ENCODE peak calls at places on chromosomes 4 and X, in six cellular contexts. X is mesenchymal stem cell, F is T-helper 1 cell, K is posterior cingulate gyrus, P is retina, R is renal cortical epithelial cell. L is an unnamed sample.

GRCh38 chrX:9517062-9517461 is 52.2 kb downstream of the TBL1X start:
- DNase-seq in X (no peak), F (no peak), K (no peak), P (no peak), R (no peak), L (no peak)

GRCh38 chr4:81427605-81427922 is 44.1 kb downstream of the RASGEF1B start:
- DNase-seq in X (no peak), F (no peak), K (peak), P (peak), R (no peak), L (no peak)

GRCh38 chr4:26515936-26516335 is 25.7 kb upstream of the CCKAR start:
- DNase-seq in X (no peak), F (no peak), K (no peak), P (no peak), R (no peak), L (no peak)

GRCh38 chrX:108020631-108021030 is 24.2 kb upstream of the VSIG1 start:
- DNase-seq in X (no peak), F (no peak), K (no peak), P (no peak), R (peak), L (no peak)

GRCh38 chrX:133838761-133839676 is 146.4 kb downstream of the GPC3 start:
- DNase-seq in X (peak), F (peak), K (no peak), P (peak), R (peak), L (peak)

GRCh38 chrX:103157511-103158316 is 57.2 kb upstream of the BEX4 start:
- DNase-seq in X (peak), F (no peak), K (no peak), P (peak), R (peak), L (peak)

GRCh38 chr4:140019619-140020367 is 134.2 kb downstream of the MAML3 start:
- DNase-seq in X (no peak), F (no peak), K (no peak), P (no peak), R (peak), L (no peak)

GRCh38 chr4:102552781-102553180 is 51.6 kb downstream of the NFKB1 start:
- DNase-seq in X (no peak), F (no peak), K (no peak), P (no peak), R (no peak), L (no peak)

GRCh38 chrX:131763674-131764073 is 219.8 kb downstream of the OR13H1 start:
- DNase-seq in X (no peak), F (no peak), K (peak), P (peak), R (no peak), L (no peak)

GRCh38 chr4:184434021-184434420 is 40.3 kb downstream of the IRF2 start:
- DNase-seq in X (no peak), F (no peak), K (no peak), P (no peak), R (no peak), L (no peak)

GRCh38 chr4:24896977-24897376 is 15.9 kb downstream of the CCDC149 start:
- DNase-seq in X (no peak), F (no peak), K (peak), P (no peak), R (no peak), L (peak)

GRCh38 chrX:109886122-109886761 is 116.7 kb upstream of the TMEM164 start:
- DNase-seq in X (peak), F (no peak), K (peak), P (peak), R (peak), L (no peak)

GRCh38 chrX:84747516-84747915 is 245.3 kb upstream of the HDX start:
- DNase-seq in X (no peak), F (no peak), K (no peak), P (no peak), R (no peak), L (no peak)

GRCh38 chr4:147288512-147288911 is 192.4 kb upstream of the EDNRA start:
- DNase-seq in X (no peak), F (no peak), K (no peak), P (no peak), R (no peak), L (no peak)

GRCh38 chr4:110005461-110006056 is 92.9 kb downstream of the EGF start:
- DNase-seq in X (peak), F (no peak), K (no peak), P (no peak), R (peak), L (no peak)

GRCh38 chrX:53082773-53083616 is 828 bp downstream of the TSPYL2 start:
- DNase-seq in X (no peak), F (no peak), K (peak), P (peak), R (no peak), L (no peak)

GRCh38 chrX:150007356-150007755 is 69.1 kb upstream of the EOLA2 start:
- DNase-seq in X (peak), F (no peak), K (no peak), P (no peak), R (no peak), L (no peak)

GRCh38 chr4:16117164-16117563 is 33.3 kb upstream of the PROM1 start:
- DNase-seq in X (no peak), F (no peak), K (no peak), P (no peak), R (no peak), L (no peak)

GRCh38 chr4:147596377-147596776 is 20.8 kb upstream of the TMEM184C start:
- DNase-seq in X (no peak), F (no peak), K (no peak), P (no peak), R (peak), L (no peak)

GRCh38 chr4:187172340-187172761 is 448.7 kb upstream of the FAT1 start:
- DNase-seq in X (peak), F (no peak), K (no peak), P (no peak), R (peak), L (no peak)

GRCh38 chr4:150006197-150006596 is 72.0 kb upstream of the DCLK2 start:
- DNase-seq in X (no peak), F (no peak), K (no peak), P (no peak), R (no peak), L (no peak)

GRCh38 chr4:184250795-184251679 is 33.4 kb upstream of the ENPP6 start:
- DNase-seq in X (peak), F (no peak), K (no peak), P (peak), R (peak), L (no peak)

GRCh38 chr4:8038702-8039251 is 99.1 kb upstream of the AFAP1 start:
- DNase-seq in X (no peak), F (no peak), K (no peak), P (no peak), R (no peak), L (no peak)

GRCh38 chrX:107728342-107729099 is 47.1 kb downstream of the TSC22D3 start:
- DNase-seq in X (peak), F (no peak), K (peak), P (no peak), R (no peak), L (no peak)

GRCh38 chrX:98795636-98796035 is 1614.4 kb downstream of the PCDH19 start:
- DNase-seq in X (no peak), F (no peak), K (no peak), P (no peak), R (no peak), L (no peak)

GRCh38 chrX:47316276-47317025 is 53.9 kb upstream of the ZNF157 start:
- DNase-seq in X (peak), F (no peak), K (no peak), P (peak), R (no peak), L (no peak)

GRCh38 chr4:94641702-94642560 is 115.8 kb upstream of the BMPR1B start:
- DNase-seq in X (peak), F (no peak), K (no peak), P (no peak), R (peak), L (no peak)